ENCODE peak calls at places on chromosomes 1 and 21, in five cellular contexts. One of them, this sample, is unnamed. For H3K27me3, the result is how much of the 10 kb centered on the place peaks cover.

GRCh38 chr1:232891656-232892317 is 58.6 kb upstream of the NTPCR start:
- DNase-seq in brain microvascular endothelial cell: no peak
- DNase-seq in H9: no peak
- DNase-seq in transverse colon: no peak
- DNase-seq in MM.1S: no peak
- DNase-seq in this sample: no peak

GRCh38 chr1:163761898-163762297 is 440.1 kb downstream of the NUF2 start:
- DNase-seq in brain microvascular endothelial cell: no peak
- DNase-seq in H9: no peak
- DNase-seq in MM.1S: no peak
- DNase-seq in transverse colon: no peak
- DNase-seq in this sample: no peak

GRCh38 chr1:208557695-208558094 is 313.5 kb upstream of the PLXNA2 start:
- DNase-seq in brain microvascular endothelial cell: no peak
- DNase-seq in MM.1S: no peak
- DNase-seq in H9: no peak
- DNase-seq in transverse colon: no peak
- DNase-seq in this sample: no peak

GRCh38 chr1:9038881-9039760 is 12.9 kb upstream of the SLC2A7 start:
- DNase-seq in MM.1S: no peak
- DNase-seq in transverse colon: no peak
- DNase-seq in brain microvascular endothelial cell: no peak
- DNase-seq in H9: peak
- DNase-seq in this sample: no peak

GRCh38 chr1:9426291-9426711 is 113.0 kb upstream of the SLC25A33 start:
- DNase-seq in brain microvascular endothelial cell: no peak
- DNase-seq in transverse colon: peak
- DNase-seq in MM.1S: peak
- DNase-seq in H9: no peak
- DNase-seq in this sample: no peak

GRCh38 chr1:3274972-3275371 is 179.5 kb upstream of the ARHGEF16 start:
- DNase-seq in transverse colon: no peak
- DNase-seq in brain microvascular endothelial cell: no peak
- DNase-seq in MM.1S: no peak
- DNase-seq in H9: no peak
- DNase-seq in this sample: no peak

GRCh38 chr1:33718166-33718565 is 145.7 kb upstream of the HMGB4 start:
- DNase-seq in transverse colon: no peak
- DNase-seq in H9: peak
- DNase-seq in MM.1S: no peak
- DNase-seq in brain microvascular endothelial cell: no peak
- DNase-seq in this sample: no peak

GRCh38 chr1:54272134-54272533 is 72.2 kb downstream of the MRPL37 start:
- DNase-seq in H9: no peak
- DNase-seq in brain microvascular endothelial cell: no peak
- DNase-seq in MM.1S: no peak
- DNase-seq in transverse colon: no peak
- DNase-seq in this sample: no peak

GRCh38 chr21:44335266-44336059 is 3.7 kb downstream of the CFAP410 start:
- DNase-seq in MM.1S: no peak
- DNase-seq in brain microvascular endothelial cell: no peak
- DNase-seq in H9: no peak
- DNase-seq in transverse colon: no peak
- DNase-seq in this sample: no peak

GRCh38 chr1:13593511-13594131 is 10.0 kb downstream of the PDPN start:
- DNase-seq in brain microvascular endothelial cell: peak
- DNase-seq in transverse colon: peak
- DNase-seq in MM.1S: no peak
- DNase-seq in H9: peak
- DNase-seq in this sample: peak

GRCh38 chr1:181351740-181352139 is 131.6 kb upstream of the CACNA1E start:
- DNase-seq in H9: no peak
- DNase-seq in MM.1S: no peak
- DNase-seq in brain microvascular endothelial cell: no peak
- DNase-seq in transverse colon: no peak
- DNase-seq in this sample: no peak

GRCh38 chr1:37430074-37430985 is 44.0 kb upstream of the ZC3H12A start:
- DNase-seq in MM.1S: no peak
- DNase-seq in transverse colon: no peak
- DNase-seq in brain microvascular endothelial cell: no peak
- DNase-seq in H9: no peak
- DNase-seq in this sample: no peak

GRCh38 chr1:37433171-37433570 is 41.2 kb upstream of the ZC3H12A start:
- DNase-seq in transverse colon: no peak
- DNase-seq in H9: no peak
- DNase-seq in MM.1S: no peak
- DNase-seq in brain microvascular endothelial cell: no peak
- DNase-seq in this sample: no peak

GRCh38 chr1:37423810-37424209 is 50.6 kb upstream of the ZC3H12A start:
- DNase-seq in MM.1S: peak
- DNase-seq in H9: no peak
- DNase-seq in brain microvascular endothelial cell: no peak
- DNase-seq in transverse colon: no peak
- DNase-seq in this sample: no peak

GRCh38 chr1:37432636-37433035 is 41.7 kb upstream of the ZC3H12A start:
- DNase-seq in brain microvascular endothelial cell: no peak
- DNase-seq in transverse colon: no peak
- DNase-seq in MM.1S: no peak
- DNase-seq in H9: peak
- DNase-seq in this sample: no peak

DNA sequence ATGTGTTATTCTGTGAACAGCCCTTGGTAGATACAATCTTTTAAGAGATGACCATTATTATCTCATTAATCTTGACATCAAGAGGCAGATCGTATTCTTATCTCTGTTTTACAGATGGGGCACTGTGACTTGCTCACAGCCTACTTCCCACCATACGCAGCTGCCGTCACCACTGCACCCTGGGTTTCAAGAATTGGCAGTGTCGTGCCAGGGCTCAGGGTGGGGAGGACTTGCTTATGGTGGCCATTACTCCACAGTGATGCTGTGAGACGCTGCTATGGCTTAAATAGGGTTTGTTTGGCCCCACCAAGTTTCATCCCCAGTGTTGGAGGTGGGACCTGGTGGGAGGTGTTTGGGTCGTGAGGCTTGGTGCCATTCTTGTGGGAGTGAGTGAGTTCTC is 45.3 kb upstream of the ZC3H12A start:
- DNase-seq in MM.1S: no peak
- DNase-seq in brain microvascular endothelial cell: no peak
- DNase-seq in H9: no peak
- DNase-seq in transverse colon: no peak
- DNase-seq in this sample: no peak
- H3K27me3 ChIP-seq in MM.1S: half or more
- H3K27me3 ChIP-seq in brain microvascular endothelial cell: under half
- H3K27me3 ChIP-seq in H9: under half
- H3K27me3 ChIP-seq in transverse colon: under half
- H3K27me3 ChIP-seq in this sample: under half

DNA sequence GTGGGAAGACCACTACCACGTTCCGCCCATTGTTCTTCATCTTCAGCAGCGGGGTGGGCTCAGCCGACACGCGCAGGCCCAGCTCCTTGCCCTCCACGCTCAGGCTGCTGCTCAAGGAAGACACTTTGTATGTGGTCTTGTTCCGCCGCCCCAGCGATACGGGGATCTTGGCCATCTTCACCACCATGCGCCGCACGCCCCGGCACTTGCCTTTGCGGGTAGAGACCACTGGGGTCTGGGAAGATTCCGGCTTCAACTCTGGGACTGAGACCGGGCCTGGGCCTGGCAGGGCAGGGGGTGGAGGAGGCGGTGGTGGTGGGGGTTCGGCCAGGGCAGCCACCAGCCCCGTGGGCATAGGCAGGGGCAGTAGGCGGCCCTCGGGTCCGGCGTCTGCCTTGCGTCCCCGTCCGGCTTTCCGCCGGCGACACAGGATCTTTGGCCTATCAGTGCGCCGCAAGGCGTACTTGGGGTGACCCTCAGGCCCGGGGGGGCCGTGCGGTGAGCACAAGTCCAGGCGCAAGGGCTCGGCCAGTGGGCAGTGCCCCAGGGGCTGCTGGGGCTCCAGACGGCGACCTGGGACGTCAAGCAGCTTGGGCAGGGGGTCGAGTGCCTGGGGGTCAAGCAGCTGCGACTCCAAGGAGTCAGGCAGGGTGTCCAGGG is 53.3 kb downstream of the AHDC1 start:
- DNase-seq in brain microvascular endothelial cell: no peak
- DNase-seq in H9: no peak
- DNase-seq in MM.1S: no peak
- DNase-seq in transverse colon: no peak
- DNase-seq in this sample: no peak
- TF ChIP-seq CTCF in brain microvascular endothelial cell: no peak
- TF ChIP-seq CTCF in H9: no peak
- TF ChIP-seq CTCF in MM.1S: no peak
- TF ChIP-seq CTCF in transverse colon: no peak
- TF ChIP-seq CTCF in this sample: no peak

DNA sequence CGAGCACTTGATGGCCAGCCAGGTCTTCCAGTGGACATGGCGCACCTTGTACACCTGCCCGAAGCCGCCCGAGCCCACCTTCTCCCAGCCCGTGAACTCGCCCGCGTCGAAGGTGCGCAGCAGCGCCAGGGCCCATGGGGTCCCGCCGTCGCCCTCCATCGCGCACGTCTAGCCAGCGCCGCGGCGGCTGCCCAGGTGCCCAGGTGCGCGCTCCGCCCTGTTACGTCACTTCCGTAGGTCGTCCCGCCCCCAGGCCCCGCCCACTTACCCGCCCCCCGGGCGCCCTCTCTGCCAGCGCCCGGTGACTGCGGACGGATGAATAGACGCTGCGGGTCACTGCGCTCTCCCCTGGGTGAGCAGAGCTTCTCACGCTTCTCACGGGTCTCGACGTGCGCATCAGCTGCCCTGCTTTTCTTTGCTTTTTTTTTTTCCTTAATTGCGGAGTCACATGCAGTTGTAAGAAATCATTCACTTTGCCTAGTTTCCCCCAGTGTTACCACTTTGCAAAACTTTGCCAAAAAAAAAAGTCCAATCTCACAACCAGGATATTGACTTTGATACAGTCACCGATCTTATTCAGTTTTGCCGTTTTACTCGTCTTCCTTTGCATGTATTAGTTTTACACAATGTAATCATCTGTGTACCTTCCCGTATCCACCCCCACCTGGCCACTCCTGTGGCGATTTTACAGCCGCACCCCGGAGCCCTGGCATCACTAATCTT is at the start of gene RIPK4:
- DNase-seq in brain microvascular endothelial cell: no peak
- DNase-seq in H9: peak
- DNase-seq in transverse colon: peak
- DNase-seq in MM.1S: no peak
- DNase-seq in this sample: no peak
- H3K27me3 ChIP-seq in brain microvascular endothelial cell: under half
- H3K27me3 ChIP-seq in H9: half or more
- H3K27me3 ChIP-seq in transverse colon: half or more
- H3K27me3 ChIP-seq in MM.1S: half or more
- H3K27me3 ChIP-seq in this sample: under half

GRCh38 chr1:205499789-205500188 is 4.7 kb upstream of the CDK18 start:
- DNase-seq in MM.1S: no peak
- DNase-seq in H9: no peak
- DNase-seq in brain microvascular endothelial cell: no peak
- DNase-seq in transverse colon: no peak
- DNase-seq in this sample: no peak

GRCh38 chr1:205502111-205502810 is 2.2 kb upstream of the CDK18 start:
- DNase-seq in MM.1S: no peak
- DNase-seq in transverse colon: no peak
- DNase-seq in H9: no peak
- DNase-seq in brain microvascular endothelial cell: no peak
- DNase-seq in this sample: no peak

GRCh38 chr1:205502992-205503391 is 1.5 kb upstream of the CDK18 start:
- DNase-seq in MM.1S: no peak
- DNase-seq in brain microvascular endothelial cell: no peak
- DNase-seq in H9: no peak
- DNase-seq in transverse colon: no peak
- DNase-seq in this sample: no peak

GRCh38 chr1:205497351-205497750 is 7.1 kb upstream of the CDK18 start:
- DNase-seq in H9: no peak
- DNase-seq in MM.1S: no peak
- DNase-seq in transverse colon: no peak
- DNase-seq in brain microvascular endothelial cell: no peak
- DNase-seq in this sample: no peak

GRCh38 chr1:205500240-205501218 is 3.9 kb upstream of the CDK18 start:
- DNase-seq in MM.1S: no peak
- DNase-seq in transverse colon: no peak
- DNase-seq in H9: no peak
- DNase-seq in brain microvascular endothelial cell: no peak
- DNase-seq in this sample: no peak
- TF ChIP-seq CTCF in MM.1S: no peak
- TF ChIP-seq CTCF in transverse colon: no peak
- TF ChIP-seq CTCF in H9: no peak
- TF ChIP-seq CTCF in brain microvascular endothelial cell: no peak
- TF ChIP-seq CTCF in this sample: no peak

GRCh38 chr1:212700892-212701819 is 1.5 kb upstream of the BATF3 start:
- DNase-seq in MM.1S: no peak
- DNase-seq in H9: peak
- DNase-seq in transverse colon: peak
- DNase-seq in brain microvascular endothelial cell: peak
- DNase-seq in this sample: peak
- H3K27me3 ChIP-seq in MM.1S: under half
- H3K27me3 ChIP-seq in H9: under half
- H3K27me3 ChIP-seq in transverse colon: half or more
- H3K27me3 ChIP-seq in brain microvascular endothelial cell: under half
- H3K27me3 ChIP-seq in this sample: under half

This sample was measured in ascending aorta.